ENCODE peak calls at places on chromosomes 3 and 15, in five cellular contexts. C, T, P, O and S are unnamed samples. For H3K4me1, the result is how much of the 10 kb centered on the place peaks cover.

GRCh38 chr3:63809607-63810006 is 9.5 kb upstream of the C3orf49 start:
- DNase-seq in C (no peak), T (peak), P (no peak), O (no peak), S (peak)

GRCh38 chr15:101425787-101426365 is 63.6 kb downstream of the PCSK6 start:
- DNase-seq in C (no peak), T (no peak), P (no peak), O (no peak), S (no peak)

GRCh38 chr3:119497824-119498187 is 541 bp upstream of the TIMMDC1 start:
- DNase-seq in C (peak), T (peak), P (peak), O (peak), S (no peak)

GRCh38 chr3:126310816-126311215 is 46.4 kb downstream of the KLF15 start:
- DNase-seq in C (no peak), T (no peak), P (no peak), O (no peak), S (no peak)

GRCh38 chr15:66950114-66950513 is 115.3 kb upstream of the SMAD3 start:
- DNase-seq in C (no peak), T (no peak), P (no peak), O (no peak), S (no peak)

GRCh38 chr3:178304758-178305157 is 231.5 kb upstream of the KCNMB2 start:
- DNase-seq in C (no peak), T (no peak), P (no peak), O (no peak), S (no peak)

GRCh38 chr3:134754768-134755559 is 40.1 kb upstream of the EPHB1 start:
- DNase-seq in C (no peak), T (peak), P (peak), O (peak), S (no peak)

GRCh38 chr15:60548101-60548500 is 69.2 kb upstream of the ICE2 start:
- DNase-seq in C (no peak), T (no peak), P (no peak), O (no peak), S (no peak)

GRCh38 chr3:28617821-28618220 is 269.2 kb upstream of the AZI2 start:
- DNase-seq in C (no peak), T (no peak), P (no peak), O (no peak), S (no peak)

GRCh38 chr3:88267847-88268246 is 118.1 kb downstream of the C3orf38 start:
- DNase-seq in C (no peak), T (no peak), P (no peak), O (no peak), S (no peak)

GRCh38 chr3:143563786-143564185 is 284.5 kb downstream of the SLC9A9 start:
- DNase-seq in C (no peak), T (no peak), P (no peak), O (no peak), S (no peak)

GRCh38 chr15:40739854-40740253 is 15.2 kb downstream of the RMDN3 start:
- DNase-seq in C (no peak), T (no peak), P (no peak), O (no peak), S (peak)

GRCh38 chr15:72063186-72063585 is 54.8 kb downstream of the MYO9A start:
- DNase-seq in C (no peak), T (no peak), P (no peak), O (no peak), S (no peak)

GRCh38 chr3:139906441-139906840 is 28.5 kb upstream of the CLSTN2 start:
- DNase-seq in C (no peak), T (peak), P (peak), O (no peak), S (no peak)

GRCh38 chr15:90774731-90775521 is 57.8 kb downstream of the BLM start:
- DNase-seq in C (no peak), T (no peak), P (no peak), O (no peak), S (no peak)

GRCh38 chr15:71691700-71692417 is 118.5 kb upstream of the NR2E3 start:
- DNase-seq in C (no peak), T (no peak), P (no peak), O (peak), S (no peak)

GRCh38 chr15:62715946-62716345 is 326.6 kb upstream of the TPM1 start:
- DNase-seq in C (no peak), T (no peak), P (no peak), O (no peak), S (no peak)

GRCh38 chr15:99002226-99002625 is 5.4 kb downstream of the PGPEP1L start:
- DNase-seq in C (no peak), T (no peak), P (no peak), O (no peak), S (no peak)

GRCh38 chr3:187743195-187744141 is 1.8 kb downstream of the BCL6 start:
- DNase-seq in C (peak), T (no peak), P (peak), O (peak), S (no peak)

GRCh38 chr15:101046826-101047225 is 127.7 kb downstream of the LRRK1 start:
- DNase-seq in C (peak), T (no peak), P (no peak), O (no peak), S (peak)

GRCh38 chr15:48176097-48176496 is 2.0 kb downstream of the MYEF2 start:
- DNase-seq in C (no peak), T (no peak), P (no peak), O (no peak), S (no peak)

GRCh38 chr3:47340866-47341265 is 40.0 kb upstream of the PTPN23 start:
- DNase-seq in C (no peak), T (no peak), P (no peak), O (no peak), S (no peak)

DNA sequence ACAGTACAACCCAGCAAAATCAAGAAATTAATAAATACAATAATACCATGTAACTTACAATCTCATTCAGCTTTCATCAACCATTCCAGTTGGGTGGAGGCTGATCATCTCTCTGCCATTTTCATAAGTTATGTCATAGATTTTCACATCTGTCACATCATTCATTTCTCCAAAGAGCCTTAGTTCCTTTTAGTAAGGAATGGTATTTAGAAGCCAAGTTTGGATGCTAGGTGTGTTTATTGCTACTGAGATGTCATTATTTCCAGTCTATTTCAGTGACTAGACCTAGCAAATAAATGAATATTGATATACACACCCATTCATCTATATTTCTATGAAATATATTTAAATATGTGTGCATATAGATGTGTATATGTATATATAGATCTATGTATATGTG is 2.7 kb upstream of the UBL7 start:
- DNase-seq in C (no peak), T (no peak), P (no peak), O (no peak), S (no peak)
- H3K4me3 ChIP-seq in C (no peak), T (peak), P (no peak), O (no peak), S (no peak)

GRCh38 chr3:112976953-112977352 is 2.0 kb upstream of the CD200R1 start:
- DNase-seq in C (no peak), T (no peak), P (no peak), O (no peak), S (no peak)

GRCh38 chr3:112976001-112976400 is 1.1 kb upstream of the CD200R1 start:
- DNase-seq in C (no peak), T (no peak), P (no peak), O (no peak), S (no peak)

GRCh38 chr3:112979244-112979832 is 4.4 kb upstream of the CD200R1 start:
- DNase-seq in C (no peak), T (peak), P (no peak), O (no peak), S (no peak)

GRCh38 chr3:112982710-112983109 is 7.8 kb upstream of the CD200R1 start:
- DNase-seq in C (no peak), T (no peak), P (no peak), O (no peak), S (no peak)

GRCh38 chr3:112980080-112980479 is 5.2 kb upstream of the CD200R1 start:
- DNase-seq in C (no peak), T (peak), P (no peak), O (no peak), S (no peak)
- H3K4me1 ChIP-seq in C (under half), T (under half), P (under half), O (under half), S (under half)

GRCh38 chr3:171329759-171330158 is 130.4 kb downstream of the TNIK start:
- DNase-seq in C (no peak), T (no peak), P (no peak), O (no peak), S (no peak)

GRCh38 chr3:171335559-171335958 is 124.6 kb downstream of the TNIK start:
- DNase-seq in C (no peak), T (no peak), P (no peak), O (no peak), S (no peak)

GRCh38 chr3:171333784-171334464 is 126.3 kb downstream of the TNIK start:
- DNase-seq in C (no peak), T (no peak), P (no peak), O (no peak), S (no peak)

GRCh38 chr3:171330936-171331335 is 129.3 kb downstream of the TNIK start:
- DNase-seq in C (no peak), T (no peak), P (no peak), O (no peak), S (no peak)

DNA sequence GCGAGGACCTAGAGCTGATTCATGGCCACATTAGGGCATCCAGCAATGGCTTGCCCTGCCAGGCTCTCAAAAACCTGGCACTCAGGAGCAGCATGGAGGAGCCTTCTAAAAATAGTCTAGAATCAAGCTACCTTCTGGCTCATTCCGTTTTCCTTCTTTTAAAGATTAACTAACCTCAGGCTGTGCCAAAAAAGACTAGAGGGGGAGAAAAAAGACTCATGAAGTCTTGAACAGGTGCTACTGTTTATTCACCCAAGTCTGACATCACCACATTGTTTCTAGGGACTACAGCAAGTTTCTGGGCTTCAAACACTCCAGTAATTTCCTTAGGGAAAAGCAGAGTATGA is 125.8 kb downstream of the TNIK start:
- DNase-seq in C (no peak), T (no peak), P (no peak), O (no peak), S (no peak)
- H3K27ac ChIP-seq in C (no peak), T (no peak), P (no peak), O (peak), S (no peak)

DNA sequence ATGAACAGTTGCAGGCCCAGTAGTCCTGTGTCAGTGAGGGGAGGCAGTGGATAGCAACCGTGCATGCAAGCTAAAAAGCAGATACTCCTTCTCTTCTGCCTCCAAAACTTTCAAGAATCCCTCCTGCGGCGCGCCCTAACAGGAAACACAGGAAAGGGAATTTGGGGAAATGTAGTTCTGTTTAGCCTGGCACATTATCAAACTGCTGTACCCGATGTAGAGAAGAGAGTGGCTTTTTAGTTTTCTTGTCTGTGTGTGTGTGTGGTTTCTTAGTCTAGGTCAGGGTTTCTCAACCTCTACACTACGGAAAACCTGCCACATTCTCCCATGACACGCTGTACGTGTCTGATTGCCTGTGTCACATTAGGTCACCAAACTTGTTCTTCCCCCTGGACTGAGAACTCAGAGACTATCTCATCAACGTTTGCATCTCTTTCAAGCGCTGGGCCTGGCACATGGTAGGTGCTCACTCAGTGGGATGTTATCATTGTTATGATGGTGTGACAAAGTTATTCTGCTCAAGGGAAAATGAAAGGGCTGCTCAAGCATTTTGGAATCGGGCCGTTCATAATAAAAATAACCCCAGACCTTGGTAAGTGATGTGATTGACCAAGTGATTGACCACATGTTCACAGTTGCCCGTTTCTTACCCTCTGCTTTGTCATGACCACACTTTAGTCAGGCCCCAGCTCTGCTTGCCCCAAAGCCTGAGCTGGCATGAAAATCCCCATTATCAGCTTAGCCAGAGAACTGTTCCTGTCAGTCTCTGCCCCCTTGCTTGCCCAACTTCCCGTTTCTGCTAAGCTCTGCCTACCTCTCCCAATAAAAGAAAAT is 33.2 kb downstream of the TM4SF4 start:
- DNase-seq in C (no peak), T (no peak), P (peak), O (no peak), S (no peak)
- H3K4me3 ChIP-seq in C (no peak), T (peak), P (no peak), O (no peak), S (no peak)

GRCh38 chr3:11631822-11632221 is 11.9 kb downstream of the VGLL4 start:
- DNase-seq in C (no peak), T (no peak), P (no peak), O (no peak), S (no peak)
- H3K4me1 ChIP-seq in C (under half), T (half or more), P (half or more), O (under half), S (under half)

GRCh38 chr3:9076985-9077384 is 113.7 kb upstream of the RAD18 start:
- DNase-seq in C (no peak), T (no peak), P (no peak), O (no peak), S (no peak)
- H3K27ac ChIP-seq in C (no peak), T (no peak), P (no peak), O (no peak), S (no peak)

DNA sequence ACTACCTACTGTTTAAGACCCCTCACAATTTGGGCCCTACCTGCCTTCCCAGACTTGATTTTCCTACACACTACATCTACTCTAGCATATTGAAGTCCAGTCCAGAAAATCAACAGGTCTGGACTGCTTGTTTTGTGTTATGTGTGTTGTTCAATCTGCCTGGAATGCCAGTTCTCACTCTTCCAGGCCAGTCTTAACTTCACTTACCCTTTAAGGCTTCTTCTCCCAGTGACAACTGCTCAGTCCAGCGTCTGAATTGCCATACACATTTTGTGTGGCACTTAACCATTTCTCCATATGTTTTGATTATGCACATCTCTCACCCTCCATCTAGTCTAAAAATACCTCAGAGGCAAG is 1.1 kb downstream of the TICRR start:
- DNase-seq in C (no peak), T (no peak), P (no peak), O (no peak), S (no peak)
- H3K4me3 ChIP-seq in C (peak), T (peak), P (no peak), O (no peak), S (peak)

GRCh38 chr3:77191014-77191413 is 151.1 kb downstream of the ROBO2 start:
- DNase-seq in C (no peak), T (no peak), P (no peak), O (no peak), S (no peak)

GRCh38 chr3:77189258-77189657 is 149.4 kb downstream of the ROBO2 start:
- DNase-seq in C (no peak), T (no peak), P (no peak), O (no peak), S (no peak)

GRCh38 chr3:77188210-77188609 is 148.3 kb downstream of the ROBO2 start:
- DNase-seq in C (no peak), T (no peak), P (no peak), O (no peak), S (no peak)

GRCh38 chr3:77190281-77190841 is 150.5 kb downstream of the ROBO2 start:
- DNase-seq in C (no peak), T (no peak), P (no peak), O (no peak), S (no peak)

GRCh38 chr3:77189684-77190083 is 149.8 kb downstream of the ROBO2 start:
- DNase-seq in C (no peak), T (no peak), P (no peak), O (no peak), S (no peak)
- H3K4me1 ChIP-seq in C (under half), T (under half), P (under half), O (under half), S (under half)

GRCh38 chr15:81304226-81304625 is 19.7 kb downstream of the STARD5 start:
- DNase-seq in C (no peak), T (no peak), P (no peak), O (peak), S (no peak)
- H3K27ac ChIP-seq in C (peak), T (no peak), P (no peak), O (no peak), S (no peak)

DNA sequence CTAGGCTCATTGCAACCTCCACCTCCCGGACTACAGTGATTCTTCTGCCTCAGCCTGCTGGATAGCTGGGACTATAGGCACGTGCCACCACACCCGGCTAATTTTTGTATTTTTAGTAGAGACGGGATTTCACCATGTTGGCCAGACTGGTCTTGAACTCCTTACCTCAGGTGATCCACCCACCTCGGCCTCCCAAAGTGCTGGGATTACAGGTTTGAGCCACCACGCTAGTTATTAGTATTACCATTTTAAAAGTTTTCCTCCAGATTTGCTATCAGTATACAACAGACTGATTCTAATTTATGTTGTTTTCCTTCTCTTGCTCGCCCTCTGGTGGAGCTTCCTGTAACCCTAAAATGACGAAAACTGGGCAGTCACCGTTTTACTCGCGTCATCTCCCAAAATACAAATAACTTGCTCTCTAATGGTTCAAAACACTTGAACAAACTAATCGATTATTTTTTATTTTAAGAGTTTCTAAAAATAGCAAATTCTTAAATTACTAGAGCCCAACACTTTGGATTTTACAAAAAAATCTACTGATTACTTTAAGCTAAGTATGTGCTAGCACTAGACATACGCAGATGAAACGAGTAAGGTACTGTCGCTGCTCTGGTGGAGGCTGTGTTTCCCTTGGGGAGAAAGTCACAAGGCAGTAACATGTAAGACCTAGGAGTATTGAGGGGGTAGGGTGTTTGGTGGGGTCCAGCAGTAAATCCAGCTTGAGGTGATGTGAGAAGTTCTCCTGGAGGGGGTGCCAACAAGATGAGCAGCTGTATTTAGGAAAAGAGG is 203.3 kb downstream of the MBNL1 start:
- DNase-seq in C (peak), T (peak), P (peak), O (peak), S (no peak)
- H3K4me3 ChIP-seq in C (peak), T (peak), P (no peak), O (peak), S (no peak)